ENCODE peak calls at places on chromosome 3, in seven cellular contexts. L is tibial artery, V is EL, Q is Right ventricle myocardium superior, T is D341Med, K is pons, G is RWPE1. I is an unnamed sample.

GRCh38 chr3:147187687-147188086 is 218.7 kb downstream of the ZIC4 start:
- DNase-seq in L (no peak), V (no peak), Q (no peak), T (no peak), K (no peak), G (no peak), I (no peak)

GRCh38 chr3:46901061-46901460 is 23.5 kb downstream of the PTH1R start:
- DNase-seq in L (no peak), V (no peak), Q (no peak), T (no peak), K (no peak), G (no peak), I (no peak)

GRCh38 chr3:129587061-129587460 is 19.4 kb downstream of the PLXND1 start:
- DNase-seq in L (peak; percentile 69), V (no peak), Q (no peak), T (no peak), K (no peak), G (peak; percentile 42), I (no peak)

GRCh38 chr3:153354641-153355040 is 192.6 kb downstream of the RAP2B start:
- DNase-seq in L (no peak), V (no peak), Q (no peak), T (no peak), K (no peak), G (no peak), I (no peak)

GRCh38 chr3:5019411-5020261 is 40.4 kb downstream of the BHLHE40 start:
- DNase-seq in L (no peak), V (no peak), Q (peak; percentile 63), T (no peak), K (no peak), G (no peak), I (no peak)

GRCh38 chr3:183044547-183045229 is 54.6 kb downstream of the MCCC1 start:
- DNase-seq in L (no peak), V (no peak), Q (no peak), T (no peak), K (no peak), G (no peak), I (no peak)

GRCh38 chr3:139281096-139281495 is 62.7 kb upstream of the MRPS22 start:
- DNase-seq in L (no peak), V (peak; percentile 71), Q (no peak), T (no peak), K (no peak), G (no peak), I (no peak)

GRCh38 chr3:161069441-161070251 is 35.5 kb downstream of the B3GALNT1 start:
- DNase-seq in L (peak; percentile 31), V (peak; percentile 58), Q (no peak), T (no peak), K (peak; percentile 66), G (peak; percentile 71), I (peak; percentile 7)

GRCh38 chr3:123194552-123194951 is 7.2 kb upstream of the SEC22A start:
- DNase-seq in L (no peak), V (no peak), Q (no peak), T (peak; percentile 82), K (peak; percentile 11), G (no peak), I (no peak)

GRCh38 chr3:137202941-137203340 is 245.2 kb downstream of the IL20RB start:
- DNase-seq in L (no peak), V (no peak), Q (no peak), T (no peak), K (no peak), G (no peak), I (no peak)

GRCh38 chr3:38136272-38136806 is 588 bp downstream of the ACAA1 start:
- DNase-seq in L (no peak), V (peak; percentile 48), Q (no peak), T (no peak), K (no peak), G (no peak), I (no peak)

GRCh38 chr3:99012051-99012450 is 110.6 kb upstream of the DCBLD2 start:
- DNase-seq in L (peak; percentile 40), V (no peak), Q (no peak), T (no peak), K (no peak), G (no peak), I (no peak)

GRCh38 chr3:55607175-55607574 is 120.1 kb upstream of the WNT5A start:
- DNase-seq in L (no peak), V (no peak), Q (no peak), T (no peak), K (no peak), G (no peak), I (no peak)

GRCh38 chr3:51350751-51351150 is 34.3 kb upstream of the MANF start:
- DNase-seq in L (no peak), V (no peak), Q (no peak), T (no peak), K (peak; percentile 37), G (no peak), I (no peak)

GRCh38 chr3:183210862-183211341 is 42.2 kb upstream of the B3GNT5 start:
- DNase-seq in L (no peak), V (no peak), Q (peak; percentile 43), T (no peak), K (peak; percentile 78), G (no peak), I (no peak)

GRCh38 chr3:121496841-121497240 is 48.9 kb downstream of the POLQ start:
- DNase-seq in L (no peak), V (no peak), Q (no peak), T (no peak), K (no peak), G (no peak), I (no peak)

GRCh38 chr3:22159004-22159695 is 408.1 kb upstream of the ZNF385D start:
- DNase-seq in L (no peak), V (no peak), Q (no peak), T (no peak), K (no peak), G (no peak), I (no peak)

GRCh38 chr3:13528217-13528801 is 20.6 kb upstream of the FBLN2 start:
- DNase-seq in L (no peak), V (no peak), Q (peak; percentile 78), T (peak; percentile 52), K (no peak), G (no peak), I (no peak)

GRCh38 chr3:15539066-15539465 is 17.6 kb upstream of the COLQ start:
- DNase-seq in L (no peak), V (no peak), Q (no peak), T (peak; percentile 64), K (no peak), G (no peak), I (no peak)

GRCh38 chr3:176106380-176106779 is 1090.9 kb downstream of the TBL1XR1 start:
- DNase-seq in L (no peak), V (no peak), Q (no peak), T (no peak), K (no peak), G (no peak), I (no peak)

GRCh38 chr3:192899540-192899982 is 18.1 kb downstream of the MB21D2 start:
- DNase-seq in L (no peak), V (peak; percentile 98), Q (no peak), T (no peak), K (peak; percentile 32), G (no peak), I (no peak)

GRCh38 chr3:19149388-19149787 is 1.1 kb downstream of the KCNH8 start:
- DNase-seq in L (no peak), V (no peak), Q (no peak), T (no peak), K (peak; percentile 82), G (no peak), I (no peak)

GRCh38 chr3:30617069-30617468 is 10.7 kb downstream of the TGFBR2 start:
- DNase-seq in L (no peak), V (no peak), Q (no peak), T (no peak), K (no peak), G (no peak), I (no peak)

GRCh38 chr3:169053427-169053826 is 610.1 kb downstream of the MECOM start:
- DNase-seq in L (no peak), V (no peak), Q (no peak), T (no peak), K (no peak), G (no peak), I (no peak)

GRCh38 chr3:24242012-24242698 is 252.5 kb downstream of the THRB start:
- DNase-seq in L (no peak), V (peak; percentile 64), Q (no peak), T (no peak), K (peak; percentile 70), G (peak; percentile 64), I (no peak)

GRCh38 chr3:27963519-27963918 is 241.4 kb upstream of the EOMES start:
- DNase-seq in L (no peak), V (no peak), Q (no peak), T (no peak), K (no peak), G (no peak), I (no peak)

GRCh38 chr3:40780801-40781406 is 256.1 kb downstream of the ZNF621 start:
- DNase-seq in L (peak; percentile 61), V (peak; percentile 19), Q (peak; percentile 67), T (no peak), K (peak; percentile 34), G (no peak), I (no peak)

GRCh38 chr3:41094351-41094750 is 105.0 kb upstream of the CTNNB1 start:
- DNase-seq in L (no peak), V (no peak), Q (no peak), T (no peak), K (no peak), G (no peak), I (no peak)

GRCh38 chr3:142977399-142977728 is 13.9 kb upstream of the PAQR9 start:
- DNase-seq in L (no peak), V (peak; percentile 70), Q (no peak), T (no peak), K (no peak), G (no peak), I (no peak)